ENCODE peak calls at places on chromosome 19, in eight cellular contexts. E is A549, Z is fibroblast of lung, X is Panc1, M is suprapubic skin, D is Peyer's patch, U is GM12878, J is heart right ventricle. V is an unnamed sample.

GRCh38 chr19:13955662-13956364 is 3.5 kb downstream of the DCAF15 start:
- DNase-seq in E (no peak), Z (no peak), X (no peak), M (no peak), D (no peak), U (no peak), J (no peak), V (no peak)

GRCh38 chr19:4909172-4909896 is at the start of gene UHRF1:
- DNase-seq in E (no peak), Z (no peak), X (no peak), M (no peak), D (no peak), U (no peak), J (no peak), V (no peak)

GRCh38 chr19:27974082-27974513 is 1238.9 kb downstream of the UQCRFS1 start:
- DNase-seq in E (peak), Z (no peak), X (no peak), M (no peak), D (no peak), U (peak), J (no peak), V (no peak)

GRCh38 chr19:16036941-16037340 is 39.4 kb upstream of the TPM4 start:
- DNase-seq in E (no peak), Z (no peak), X (no peak), M (no peak), D (no peak), U (no peak), J (no peak), V (no peak)

GRCh38 chr19:47379398-47379938 is 30.4 kb downstream of the DHX34 start:
- DNase-seq in E (no peak), Z (no peak), X (no peak), M (no peak), D (no peak), U (no peak), J (no peak), V (no peak)

GRCh38 chr19:53908933-53909415 is at the start of gene CACNG7:
- DNase-seq in E (no peak), Z (no peak), X (no peak), M (no peak), D (no peak), U (no peak), J (no peak), V (no peak)

GRCh38 chr19:7883796-7884570 is 4.3 kb upstream of the LRRC8E start:
- DNase-seq in E (no peak), Z (peak), X (no peak), M (no peak), D (no peak), U (no peak), J (no peak), V (no peak)

GRCh38 chr19:45766919-45767346 is 2.1 kb downstream of the SIX5 start:
- DNase-seq in E (no peak), Z (no peak), X (no peak), M (no peak), D (no peak), U (no peak), J (no peak), V (no peak)

GRCh38 chr19:14673088-14673487 is 1.6 kb downstream of the ADGRE3 start:
- DNase-seq in E (no peak), Z (no peak), X (no peak), M (no peak), D (no peak), U (no peak), J (no peak), V (no peak)

GRCh38 chr19:1122972-1123363 is 19.2 kb downstream of the GPX4 start:
- DNase-seq in E (no peak), Z (peak), X (no peak), M (no peak), D (peak), U (no peak), J (no peak), V (no peak)

GRCh38 chr19:51016798-51017683 is 2.5 kb downstream of the KLK10 start:
- DNase-seq in E (peak), Z (peak), X (no peak), M (no peak), D (no peak), U (no peak), J (peak), V (no peak)

GRCh38 chr19:57560049-57560491 is 407 bp upstream of the ZNF550 start:
- DNase-seq in E (no peak), Z (peak), X (no peak), M (peak), D (no peak), U (no peak), J (peak), V (no peak)

GRCh38 chr19:4063369-4064072 is 3.2 kb downstream of the ZBTB7A start:
- DNase-seq in E (no peak), Z (no peak), X (no peak), M (no peak), D (no peak), U (no peak), J (no peak), V (no peak)

GRCh38 chr19:1289395-1290244 is 3.9 kb downstream of the EFNA2 start:
- DNase-seq in E (no peak), Z (no peak), X (no peak), M (no peak), D (no peak), U (no peak), J (no peak), V (no peak)

GRCh38 chr19:14563989-14564650 is 7.7 kb downstream of the NDUFB7 start:
- DNase-seq in E (peak), Z (no peak), X (no peak), M (peak), D (no peak), U (no peak), J (no peak), V (no peak)

GRCh38 chr19:8325454-8325853 is 4.2 kb downstream of the RPS28 start:
- DNase-seq in E (no peak), Z (no peak), X (no peak), M (no peak), D (no peak), U (no peak), J (no peak), V (no peak)

GRCh38 chr19:4375164-4375619 is 25.2 kb downstream of the SH3GL1 start:
- DNase-seq in E (no peak), Z (no peak), X (no peak), M (peak), D (no peak), U (no peak), J (no peak), V (no peak)

GRCh38 chr19:17949956-17950309 is 17.0 kb upstream of the KCNN1 start:
- DNase-seq in E (no peak), Z (no peak), X (no peak), M (no peak), D (no peak), U (no peak), J (no peak), V (no peak)

GRCh38 chr19:56348289-56348877 is 33.7 kb upstream of the ZSCAN5A start:
- DNase-seq in E (no peak), Z (peak), X (no peak), M (no peak), D (no peak), U (no peak), J (no peak), V (no peak)

GRCh38 chr19:2345794-2346663 is 14.0 kb upstream of the TMPRSS9 start:
- DNase-seq in E (no peak), Z (peak), X (no peak), M (no peak), D (no peak), U (no peak), J (no peak), V (no peak)

GRCh38 chr19:45446295-45446694 is 21.5 kb upstream of the FOSB start:
- DNase-seq in E (no peak), Z (peak), X (no peak), M (no peak), D (no peak), U (no peak), J (no peak), V (no peak)

GRCh38 chr19:720691-721160 is 12.0 kb downstream of the PALM start:
- DNase-seq in E (no peak), Z (no peak), X (no peak), M (no peak), D (no peak), U (no peak), J (no peak), V (no peak)

GRCh38 chr19:7460562-7460966 is 28.3 kb downstream of the PEX11G start:
- DNase-seq in E (no peak), Z (no peak), X (no peak), M (no peak), D (no peak), U (no peak), J (no peak), V (no peak)

GRCh38 chr19:8487137-8487851 is 15.1 kb downstream of the PRAM1 start:
- DNase-seq in E (no peak), Z (no peak), X (no peak), M (no peak), D (peak), U (no peak), J (no peak), V (no peak)

GRCh38 chr19:35231956-35232746 is 3.6 kb upstream of the FAM187B start:
- DNase-seq in E (no peak), Z (no peak), X (no peak), M (no peak), D (peak), U (no peak), J (no peak), V (no peak)

GRCh38 chr19:52689804-52690394 is 44.9 kb downstream of the ZNF611 start:
- DNase-seq in E (no peak), Z (no peak), X (no peak), M (peak), D (peak), U (no peak), J (peak), V (peak)

GRCh38 chr19:44626067-44626624 is 12.8 kb downstream of the IGSF23 start:
- DNase-seq in E (peak), Z (peak), X (no peak), M (no peak), D (no peak), U (no peak), J (no peak), V (no peak)

GRCh38 chr19:54469496-54469934 is 3.6 kb downstream of the CDC42EP5 start:
- DNase-seq in E (no peak), Z (no peak), X (no peak), M (peak), D (no peak), U (no peak), J (peak), V (no peak)

GRCh38 chr19:13978306-13978705 is 26.0 kb downstream of the DCAF15 start:
- DNase-seq in E (no peak), Z (peak), X (no peak), M (peak), D (peak), U (no peak), J (peak), V (peak)

GRCh38 chr19:57269515-57270250 is 10.6 kb upstream of the ZNF460 start:
- DNase-seq in E (no peak), Z (peak), X (no peak), M (no peak), D (no peak), U (peak), J (no peak), V (no peak)

GRCh38 chr19:49145485-49146407 is 9.4 kb downstream of the HRC start:
- DNase-seq in E (peak), Z (peak), X (peak), M (peak), D (peak), U (peak), J (peak), V (no peak)

GRCh38 chr19:58326501-58326913 is 287 bp upstream of the ZSCAN22 start:
- DNase-seq in E (no peak), Z (no peak), X (no peak), M (no peak), D (no peak), U (no peak), J (no peak), V (no peak)

GRCh38 chr19:6297202-6297601 is 17.4 kb upstream of the MLLT1 start:
- DNase-seq in E (no peak), Z (no peak), X (no peak), M (no peak), D (no peak), U (no peak), J (no peak), V (no peak)
- TF ChIP-seq CTCF in E (no peak), Z (no peak), X (no peak), M (no peak), D (no peak), U (no peak), J (no peak), V (no peak)

GRCh38 chr19:19296953-19297689 is 23.2 kb downstream of the SUGP1 start:
- DNase-seq in E (no peak), Z (no peak), X (no peak), M (no peak), D (no peak), U (no peak), J (no peak), V (no peak)
- H3K27ac ChIP-seq in E (no peak), Z (no peak), X (no peak), M (no peak), D (no peak), U (no peak), J (no peak), V (no peak)

DNA sequence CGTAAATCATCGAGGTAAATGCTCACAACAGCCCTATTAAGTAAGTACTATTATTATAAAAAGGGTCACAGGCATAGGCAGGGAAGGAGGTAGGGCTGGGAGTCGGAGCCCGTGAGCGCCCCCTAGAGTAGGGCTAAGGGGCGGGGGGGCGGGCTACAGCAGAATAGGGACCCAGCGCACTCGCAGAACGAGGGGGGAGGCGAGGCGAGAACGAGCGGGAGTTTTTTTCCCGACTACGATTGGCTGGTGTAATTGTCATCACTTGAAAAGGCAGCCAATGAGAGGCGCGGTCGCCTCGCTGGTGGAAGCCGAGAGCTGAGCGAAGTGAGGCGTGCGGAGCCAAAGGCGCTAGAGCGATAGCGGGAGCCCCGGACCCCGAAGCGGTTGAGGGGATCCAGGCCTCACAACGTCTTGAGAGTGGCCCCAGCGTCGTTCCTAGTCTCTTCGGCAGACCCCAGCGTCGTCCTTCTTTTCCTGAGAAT is 24.2 kb downstream of the KEAP1 start:
- DNase-seq in E (peak), Z (peak), X (peak), M (peak), D (peak), U (no peak), J (peak), V (peak)
- H3K4me3 ChIP-seq in E (no peak), Z (peak), X (peak), M (peak), D (peak), U (no peak), J (peak), V (peak)

DNA sequence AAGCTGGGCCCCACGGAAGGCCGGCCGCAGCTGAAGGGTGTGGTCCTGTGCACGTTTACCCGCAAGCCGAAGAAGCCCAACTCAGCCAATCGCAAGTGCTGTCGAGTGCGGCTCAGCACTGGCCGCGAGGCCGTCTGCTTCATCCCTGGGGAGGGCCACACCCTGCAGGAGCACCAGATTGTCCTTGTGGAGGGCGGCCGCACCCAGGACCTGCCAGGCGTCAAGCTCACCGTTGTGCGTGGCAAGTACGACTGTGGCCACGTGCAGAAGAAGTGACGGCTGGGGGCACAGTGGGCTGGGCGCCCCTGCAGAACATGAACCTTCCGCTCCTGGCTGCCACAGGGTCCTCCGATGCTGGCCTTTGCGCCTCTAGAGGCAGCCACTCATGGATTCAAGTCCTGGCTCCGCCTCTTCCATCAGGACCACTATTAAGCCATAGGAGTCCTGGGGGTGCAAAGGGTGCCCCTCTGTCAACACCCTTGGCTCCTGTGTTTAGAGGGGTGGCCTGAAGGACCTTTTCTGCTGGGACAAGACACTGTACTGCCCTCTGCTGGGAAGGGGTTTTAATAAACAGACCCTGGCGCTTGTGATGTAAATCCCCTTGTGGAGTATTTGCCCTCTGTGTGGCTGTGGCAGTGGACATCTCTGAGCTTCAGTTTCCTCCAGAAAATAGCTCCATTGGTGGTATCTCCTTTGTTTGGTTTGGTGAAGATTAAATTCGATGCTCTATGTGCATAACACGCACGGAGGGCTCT is 1.9 kb downstream of the MRPS12 start:
- DNase-seq in E (peak), Z (peak), X (no peak), M (no peak), D (peak), U (no peak), J (no peak), V (no peak)
- TF ChIP-seq CTCF in E (peak), Z (peak), X (no peak), M (no peak), D (no peak), U (peak), J (peak), V (no peak)